ENCODE peak calls at places on chromosomes 11 and 22, in seven cellular contexts. T, N, K, L, U, G and M are unnamed samples.
A peak's percentile ranks its signal among the peaks of the same experiment; 100 is the strongest.

GRCh38 chr11:79419120-79419519 is 21.7 kb downstream of the TENM4 start:
- DNase-seq in N (no peak), K (no peak), U (no peak), G (no peak), L (peak; percentile 36), T (peak; percentile 66), M (no peak)

GRCh38 chr22:20393705-20394476 is at the start of gene ZNF74:
- DNase-seq in K (peak; percentile 96), N (peak; percentile 83), T (peak; percentile 92), L (peak; percentile 86), G (peak; percentile 93), U (peak; percentile 91), M (peak; percentile 95)

GRCh38 chr11:35009191-35009940 is 92.9 kb downstream of the PDHX start:
- DNase-seq in N (no peak), U (peak; percentile 77), G (no peak), L (peak; percentile 81), T (peak; percentile 77), K (no peak), M (no peak)

GRCh38 chr11:44998051-44998450 is 47.4 kb upstream of the TP53I11 start:
- DNase-seq in L (no peak), T (no peak), N (no peak), G (no peak), K (no peak), U (no peak), M (no peak)

GRCh38 chr11:67632982-67633755 is 3.4 kb upstream of the NUDT8 start:
- DNase-seq in N (no peak), T (no peak), K (no peak), U (no peak), L (no peak), G (no peak), M (no peak)

GRCh38 chr11:126083829-126084607 is 21.4 kb upstream of the CDON start:
- DNase-seq in U (no peak), N (peak; percentile 11), T (no peak), L (no peak), G (no peak), K (no peak), M (no peak)

GRCh38 chr11:15720460-15720859 is 605.7 kb downstream of the INSC start:
- DNase-seq in T (peak; percentile 23), U (no peak), N (no peak), G (no peak), K (no peak), L (no peak), M (no peak)

GRCh38 chr11:14248577-14248976 is 110.4 kb downstream of the RRAS2 start:
- DNase-seq in G (no peak), U (no peak), L (no peak), T (no peak), K (peak; percentile 37), N (no peak), M (no peak)